ENCODE peak calls at places on chromosomes 7 and 10, in four cellular contexts. One of them, this sample, is unnamed.

GRCh38 chr7:113247198-113247597 is 128.8 kb upstream of the SMIM30 start:
- DNase-seq in CD4-positive, alpha-beta T cell: no peak
- DNase-seq in PC-3: peak
- DNase-seq in fibroblast of the aortic adventitia: no peak
- DNase-seq in this sample: no peak

GRCh38 chr7:132553031-132553430 is 23.2 kb downstream of the PLXNA4 start:
- DNase-seq in CD4-positive, alpha-beta T cell: no peak
- DNase-seq in PC-3: no peak
- DNase-seq in fibroblast of the aortic adventitia: no peak
- DNase-seq in this sample: no peak

GRCh38 chr10:58918887-58919286 is 257.6 kb upstream of the PHYHIPL start:
- DNase-seq in CD4-positive, alpha-beta T cell: no peak
- DNase-seq in PC-3: no peak
- DNase-seq in fibroblast of the aortic adventitia: no peak
- DNase-seq in this sample: no peak

GRCh38 chr7:289209-289755 is 688 bp upstream of the FOXL3 start:
- DNase-seq in CD4-positive, alpha-beta T cell: no peak
- DNase-seq in PC-3: no peak
- DNase-seq in fibroblast of the aortic adventitia: no peak
- DNase-seq in this sample: no peak

GRCh38 chr10:126504051-126504760 is 115.9 kb upstream of the ADAM12 start:
- DNase-seq in CD4-positive, alpha-beta T cell: no peak
- DNase-seq in PC-3: peak
- DNase-seq in fibroblast of the aortic adventitia: peak
- DNase-seq in this sample: peak

GRCh38 chr10:3421537-3422257 is 249.1 kb upstream of the PITRM1 start:
- DNase-seq in CD4-positive, alpha-beta T cell: no peak
- DNase-seq in PC-3: no peak
- DNase-seq in fibroblast of the aortic adventitia: no peak
- DNase-seq in this sample: no peak

GRCh38 chr7:101237206-101238067 is at the start of gene CLDN15:
- DNase-seq in CD4-positive, alpha-beta T cell: no peak
- DNase-seq in PC-3: no peak
- DNase-seq in fibroblast of the aortic adventitia: peak
- DNase-seq in this sample: no peak

GRCh38 chr7:106365252-106366005 is 80.6 kb upstream of the NAMPT start:
- DNase-seq in CD4-positive, alpha-beta T cell: no peak
- DNase-seq in PC-3: peak
- DNase-seq in fibroblast of the aortic adventitia: peak
- DNase-seq in this sample: peak

DNA sequence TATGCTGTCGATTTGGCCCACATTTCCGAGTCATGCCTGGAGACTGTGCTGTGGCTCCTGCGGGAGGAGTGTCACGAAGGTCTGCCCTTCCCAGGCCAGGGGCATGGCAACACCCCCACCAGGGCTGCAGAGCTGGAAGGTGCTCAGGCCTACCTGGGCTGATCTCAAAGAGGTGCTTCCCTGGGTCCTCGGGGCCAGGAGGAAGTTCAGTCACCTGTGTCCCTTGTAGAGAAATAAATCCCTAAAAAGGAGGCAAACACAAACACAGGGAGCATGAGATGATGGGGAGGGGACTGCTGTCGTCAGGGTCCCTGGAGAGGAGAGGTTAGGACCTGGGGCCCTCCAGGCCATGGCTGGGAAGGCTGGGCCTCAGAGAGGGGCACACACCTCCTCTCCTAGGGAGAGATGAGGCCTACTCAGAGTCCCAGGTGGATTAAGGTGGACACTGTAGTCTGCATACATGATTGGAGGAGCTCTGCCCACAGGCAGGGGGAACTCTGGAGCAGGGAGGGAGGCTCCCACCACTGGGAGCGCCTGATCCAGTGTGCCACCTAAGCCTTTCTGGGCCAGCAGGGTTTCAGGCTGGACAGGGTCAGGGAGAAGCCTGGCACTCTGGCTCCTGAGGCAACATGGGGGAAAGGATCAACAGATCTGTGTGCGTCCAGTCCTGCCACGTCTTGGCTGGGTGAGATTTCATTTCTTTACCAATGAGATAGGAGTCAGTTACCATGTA is 49.4 kb downstream of the ARHGAP22 start:
- DNase-seq in CD4-positive, alpha-beta T cell: no peak
- DNase-seq in PC-3: no peak
- DNase-seq in fibroblast of the aortic adventitia: no peak
- DNase-seq in this sample: no peak
- TF ChIP-seq CTCF in CD4-positive, alpha-beta T cell: no peak
- TF ChIP-seq CTCF in PC-3: no peak
- TF ChIP-seq CTCF in fibroblast of the aortic adventitia: no peak
- TF ChIP-seq CTCF in this sample: no peak

GRCh38 chr7:5705318-5705717 is 76.1 kb downstream of the RNF216 start:
- DNase-seq in CD4-positive, alpha-beta T cell: no peak
- DNase-seq in PC-3: no peak
- DNase-seq in fibroblast of the aortic adventitia: no peak
- DNase-seq in this sample: no peak
- TF ChIP-seq CTCF in CD4-positive, alpha-beta T cell: no peak
- TF ChIP-seq CTCF in PC-3: no peak
- TF ChIP-seq CTCF in fibroblast of the aortic adventitia: no peak
- TF ChIP-seq CTCF in this sample: no peak

GRCh38 chr7:43096875-43097274 is 15.6 kb upstream of the HECW1 start:
- DNase-seq in CD4-positive, alpha-beta T cell: no peak
- DNase-seq in PC-3: no peak
- DNase-seq in fibroblast of the aortic adventitia: no peak
- DNase-seq in this sample: no peak

GRCh38 chr7:43092819-43093218 is 19.6 kb upstream of the HECW1 start:
- DNase-seq in CD4-positive, alpha-beta T cell: no peak
- DNase-seq in PC-3: no peak
- DNase-seq in fibroblast of the aortic adventitia: no peak
- DNase-seq in this sample: no peak
- TF ChIP-seq CTCF in CD4-positive, alpha-beta T cell: no peak
- TF ChIP-seq CTCF in PC-3: no peak
- TF ChIP-seq CTCF in fibroblast of the aortic adventitia: no peak
- TF ChIP-seq CTCF in this sample: no peak

GRCh38 chr7:118250860-118251494 is 26.5 kb downstream of the ANKRD7 start:
- DNase-seq in CD4-positive, alpha-beta T cell: no peak
- DNase-seq in PC-3: peak
- DNase-seq in fibroblast of the aortic adventitia: peak
- DNase-seq in this sample: no peak
- TF ChIP-seq CTCF in CD4-positive, alpha-beta T cell: no peak
- TF ChIP-seq CTCF in PC-3: peak
- TF ChIP-seq CTCF in fibroblast of the aortic adventitia: peak
- TF ChIP-seq CTCF in this sample: no peak

DNA sequence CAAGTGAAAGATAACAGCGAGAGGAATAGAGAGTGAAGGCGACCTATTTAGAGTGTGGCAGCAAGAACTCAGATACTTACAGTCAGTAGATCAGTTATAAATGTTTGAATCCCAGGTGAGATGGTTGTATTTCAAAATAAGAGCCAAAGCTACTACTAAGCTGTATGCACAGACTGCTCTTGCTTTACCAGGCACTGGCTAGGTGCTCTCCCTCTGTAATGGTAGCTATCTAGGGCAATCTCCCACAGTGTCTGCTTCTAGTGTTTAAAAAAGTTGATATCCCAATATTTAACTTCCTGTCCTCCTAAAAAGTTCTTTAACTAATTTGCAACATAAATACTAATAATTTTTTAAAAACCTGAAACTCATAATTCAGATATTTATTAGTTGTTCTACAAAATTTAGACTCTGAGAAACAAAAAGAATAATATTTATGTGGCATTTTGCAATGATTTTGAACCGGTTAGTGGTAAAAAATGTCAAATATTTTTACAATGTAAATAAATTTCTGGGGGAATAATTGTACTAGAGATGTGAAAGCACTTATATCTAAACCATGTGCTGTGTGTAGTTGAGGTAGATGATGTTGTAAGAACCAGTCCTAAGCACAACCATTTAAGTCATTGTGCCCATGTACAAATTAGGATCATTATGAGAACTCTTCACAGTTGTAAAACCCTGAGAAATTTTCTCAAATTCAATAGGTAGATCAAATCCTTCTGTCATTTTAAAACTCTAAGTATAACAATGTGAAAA is 349.3 kb upstream of the SEMA3D start:
- DNase-seq in CD4-positive, alpha-beta T cell: no peak
- DNase-seq in PC-3: no peak
- DNase-seq in fibroblast of the aortic adventitia: no peak
- DNase-seq in this sample: no peak
- TF ChIP-seq CTCF in CD4-positive, alpha-beta T cell: no peak
- TF ChIP-seq CTCF in PC-3: no peak
- TF ChIP-seq CTCF in fibroblast of the aortic adventitia: no peak
- TF ChIP-seq CTCF in this sample: no peak